ENCODE peak calls at places on chromosome 15, in seven cellular contexts. X is PC-9, J is IMR-90, I is HCT116, M is BE2C, A is body of pancreas, O is esophagus squamous epithelium. P is an unnamed sample.

GRCh38 chr15:63752075-63752684 is 81.6 kb downstream of the HERC1 start:
- DNase-seq in J (peak), I (peak), X (peak), A (peak), M (peak), O (no peak), P (peak)

GRCh38 chr15:33132722-33133345 is 61.7 kb downstream of the FMN1 start:
- DNase-seq in X (peak), O (no peak), A (peak), I (peak), M (peak), J (peak), P (peak)

GRCh38 chr15:95734422-95735316 is 595.8 kb upstream of the NR2F2 start:
- DNase-seq in A (no peak), M (no peak), O (no peak), J (no peak), X (peak), I (no peak), P (no peak)

GRCh38 chr15:63896336-63897115 is 62.8 kb upstream of the HERC1 start:
- DNase-seq in J (peak), I (no peak), X (peak), M (no peak), A (peak), O (no peak), P (peak)

GRCh38 chr15:37059051-37059450 is 41.3 kb downstream of the MEIS2 start:
- DNase-seq in M (no peak), A (no peak), O (no peak), I (peak), J (peak), X (peak), P (no peak)

GRCh38 chr15:80162059-80162554 is 9.3 kb downstream of the FAH start:
- DNase-seq in J (peak), X (no peak), O (no peak), I (no peak), M (no peak), A (no peak), P (no peak)

GRCh38 chr15:91412529-91412928 is 312.5 kb downstream of the SV2B start:
- DNase-seq in A (no peak), X (no peak), I (no peak), J (no peak), O (no peak), M (no peak), P (no peak)

GRCh38 chr15:79849789-79850188 is 47.0 kb downstream of the MTHFS start:
- DNase-seq in M (peak), I (no peak), A (peak), O (no peak), J (peak), X (no peak), P (peak)

GRCh38 chr15:40243126-40243810 is 4.4 kb downstream of the PAK6 start:
- DNase-seq in I (no peak), X (no peak), M (no peak), J (no peak), A (no peak), O (no peak), P (no peak)

GRCh38 chr15:80581976-80582375 is 113.1 kb upstream of the ABHD17C start:
- DNase-seq in A (no peak), I (no peak), X (peak), J (peak), O (no peak), M (no peak), P (no peak)

GRCh38 chr15:62975515-62975914 is 67.0 kb upstream of the TPM1 start:
- DNase-seq in I (no peak), M (no peak), O (no peak), A (no peak), J (no peak), X (no peak), P (peak)

GRCh38 chr15:29668120-29668602 is 154.1 kb downstream of the TJP1 start:
- DNase-seq in I (peak), A (peak), J (peak), O (no peak), X (peak), M (peak), P (peak)
- TF ChIP-seq CTCF in I (peak), A (peak), J (peak), O (peak), X (peak), M (peak), P (peak)

GRCh38 chr15:57503051-57503702 is 88.5 kb upstream of the MYZAP start:
- DNase-seq in A (no peak), I (no peak), X (no peak), M (no peak), O (no peak), J (no peak), P (peak)
- TF ChIP-seq CTCF in A (peak), I (peak), X (no peak), M (peak), O (no peak), J (peak), P (no peak)

GRCh38 chr15:49270541-49271421 is 100.7 kb downstream of the GALK2 start:
- DNase-seq in J (peak), M (no peak), O (no peak), I (no peak), X (no peak), A (peak), P (no peak)
- TF ChIP-seq CTCF in J (no peak), M (no peak), O (no peak), I (no peak), X (no peak), A (no peak), P (no peak)

GRCh38 chr15:45364271-45364670 is 14.1 kb downstream of the GATM start:
- DNase-seq in X (no peak), I (no peak), J (no peak), A (no peak), M (no peak), O (no peak), P (no peak)

GRCh38 chr15:45363334-45363733 is 15.0 kb downstream of the GATM start:
- DNase-seq in O (no peak), M (no peak), X (no peak), I (no peak), J (no peak), A (no peak), P (no peak)

GRCh38 chr15:45362419-45362818 is 15.9 kb downstream of the GATM start:
- DNase-seq in J (no peak), X (no peak), O (no peak), M (no peak), I (no peak), A (no peak), P (no peak)

GRCh38 chr15:45361883-45362282 is 16.5 kb downstream of the GATM start:
- DNase-seq in J (no peak), M (no peak), O (no peak), X (no peak), I (no peak), A (no peak), P (no peak)
- TF ChIP-seq CTCF in J (no peak), M (no peak), O (no peak), X (no peak), I (no peak), A (no peak), P (no peak)

GRCh38 chr15:67240235-67241131 is 14.0 kb downstream of the AAGAB start:
- DNase-seq in A (peak), J (no peak), O (no peak), I (peak), M (peak), X (peak), P (peak)
- TF ChIP-seq CTCF in A (peak), J (peak), O (peak), I (peak), M (peak), X (peak), P (peak)

GRCh38 chr15:26037369-26037768 is 174.2 kb upstream of the ATP10A start:
- DNase-seq in X (no peak), I (no peak), M (no peak), J (no peak), O (no peak), A (no peak), P (no peak)
- TF ChIP-seq CTCF in X (no peak), I (no peak), M (no peak), J (no peak), O (no peak), A (peak), P (no peak)

GRCh38 chr15:48297668-48298067 is 33.6 kb upstream of the DUT start:
- DNase-seq in I (no peak), A (no peak), O (no peak), M (no peak), X (no peak), J (no peak), P (no peak)
- TF ChIP-seq CTCF in I (no peak), A (no peak), O (no peak), M (no peak), X (no peak), J (no peak), P (no peak)

GRCh38 chr15:64904189-64904588 is 7.5 kb upstream of the ANKDD1A start:
- DNase-seq in J (no peak), O (no peak), M (no peak), I (no peak), A (no peak), X (no peak), P (no peak)

GRCh38 chr15:64903331-64903950 is 8.3 kb upstream of the ANKDD1A start:
- DNase-seq in A (no peak), J (no peak), O (no peak), M (no peak), X (no peak), I (no peak), P (no peak)

GRCh38 chr15:64905941-64906340 is 5.8 kb upstream of the ANKDD1A start:
- DNase-seq in X (no peak), I (no peak), J (no peak), A (no peak), O (no peak), M (no peak), P (no peak)

GRCh38 chr15:64906402-64906801 is 5.3 kb upstream of the ANKDD1A start:
- DNase-seq in J (no peak), O (no peak), X (no peak), A (no peak), I (no peak), M (no peak), P (no peak)

DNA sequence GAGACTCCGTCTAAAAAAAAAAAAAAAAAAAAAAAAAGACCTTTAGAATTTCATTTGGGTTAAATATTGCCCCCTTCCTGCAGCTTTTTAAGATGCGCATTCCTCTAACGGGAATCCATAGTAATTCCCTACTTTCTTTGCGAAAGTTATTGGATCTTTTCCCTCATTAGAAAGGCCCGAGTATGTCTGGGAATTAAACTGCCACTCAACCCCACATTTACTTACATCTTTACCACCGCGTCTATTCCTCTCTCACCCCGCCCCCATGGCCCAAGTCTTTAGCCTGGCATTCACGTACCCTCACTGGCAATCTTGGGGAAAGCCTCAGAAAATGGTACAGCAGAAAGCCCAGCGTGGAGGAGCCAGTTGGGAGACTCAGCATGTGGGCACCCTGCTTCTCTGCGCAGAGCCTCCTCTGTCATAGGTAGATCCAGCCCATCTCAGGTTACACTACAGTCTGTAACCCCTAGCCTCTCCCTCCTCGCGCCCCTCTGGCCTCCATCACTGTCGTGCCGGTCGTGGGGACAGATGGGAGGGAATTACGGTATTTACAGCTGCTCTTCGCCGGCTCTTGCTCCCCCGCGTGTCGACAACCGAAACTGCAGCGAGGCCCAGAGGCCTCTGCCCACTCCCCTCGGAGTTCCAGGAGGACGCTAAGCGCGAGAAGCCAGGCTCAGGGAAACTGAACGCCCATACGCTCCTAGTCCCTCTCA is 6.4 kb upstream of the ANKDD1A start:
- DNase-seq in J (peak), I (no peak), O (peak), X (peak), M (peak), A (peak), P (peak)
- TF ChIP-seq CTCF in J (peak), I (peak), O (peak), X (peak), M (peak), A (peak), P (peak)

DNA sequence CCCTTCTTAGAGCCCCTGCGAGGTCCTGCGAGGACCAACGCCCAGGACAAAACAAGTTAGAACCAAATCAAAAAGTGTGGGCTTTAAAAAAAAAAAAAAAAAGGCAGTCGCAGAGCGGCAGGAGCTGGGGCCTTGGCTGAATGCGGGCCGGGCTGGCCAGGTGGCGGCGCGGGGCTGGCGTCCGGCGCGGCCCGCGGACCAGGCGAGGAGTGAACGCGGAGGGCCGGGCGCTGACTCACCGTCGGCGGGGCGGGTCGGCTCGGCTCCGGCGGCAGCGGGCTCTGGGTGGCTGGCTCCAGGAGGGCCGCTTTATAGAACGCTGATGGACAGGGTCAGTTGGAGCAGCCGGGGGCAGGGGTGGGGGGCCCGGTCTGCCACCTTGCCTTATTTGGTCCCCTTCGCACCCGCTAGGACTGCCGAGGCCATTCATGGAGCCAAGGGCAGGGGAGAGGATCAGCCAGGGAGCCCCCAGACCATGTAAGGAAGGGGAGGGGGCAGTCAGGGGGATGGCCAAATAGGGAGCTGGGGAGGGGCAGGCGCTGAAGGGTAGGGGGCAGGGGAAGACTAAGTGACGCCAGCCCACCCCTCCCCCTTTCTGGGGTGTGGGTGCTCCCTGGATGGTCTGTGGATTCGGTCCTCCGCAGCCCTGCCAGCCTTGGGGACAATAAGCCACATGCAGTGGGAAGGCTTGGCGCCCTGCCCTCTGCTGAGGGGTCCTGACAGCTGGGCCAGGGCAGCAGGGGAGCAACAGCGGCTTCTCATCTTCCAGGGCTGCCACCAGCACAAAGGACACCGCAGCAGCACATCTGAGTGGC is at the start of gene ACTC1:
- DNase-seq in A (peak), I (no peak), O (no peak), M (no peak), J (peak), X (peak), P (peak)
- TF ChIP-seq CTCF in A (no peak), I (no peak), O (no peak), M (no peak), J (peak), X (no peak), P (no peak)

DNA sequence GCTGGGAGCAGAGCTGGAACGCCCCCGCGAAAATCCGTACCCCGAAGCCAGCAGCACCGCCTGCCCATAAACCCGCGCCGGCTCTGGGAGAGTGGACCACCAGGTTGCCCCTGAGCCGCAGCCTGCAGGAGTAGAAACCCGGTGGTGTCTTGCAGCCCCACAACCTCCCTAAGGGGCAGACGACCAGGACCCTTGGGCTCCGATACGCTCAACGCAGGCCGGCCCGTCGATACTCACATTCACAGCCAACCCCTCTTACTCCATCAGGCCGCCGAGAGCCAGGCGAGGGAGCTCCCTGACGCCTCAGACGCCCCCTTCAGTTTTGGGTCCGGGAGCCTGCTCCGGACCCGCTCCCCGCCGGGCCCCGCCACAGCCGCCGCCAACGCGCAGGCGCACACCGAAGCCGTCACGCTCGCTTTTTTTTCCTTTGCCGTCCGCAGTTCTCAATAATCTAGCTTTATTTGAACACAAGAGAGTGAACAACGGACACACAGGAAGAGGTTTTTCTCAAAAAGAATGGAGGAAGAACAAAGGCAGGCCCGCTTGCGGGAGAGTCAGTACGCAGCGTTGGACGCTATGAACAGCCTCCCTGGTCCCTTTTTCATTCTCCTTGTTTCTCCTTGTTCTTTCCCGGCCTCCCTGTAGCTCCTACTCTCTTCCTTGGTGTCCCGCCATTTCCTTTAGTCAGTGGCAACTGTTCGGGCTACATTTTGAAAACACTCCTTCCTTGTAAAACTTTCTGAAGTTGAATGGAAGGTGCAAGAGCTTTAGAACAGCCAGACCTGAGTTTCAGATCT is at the start of gene ZNF106:
- DNase-seq in J (peak), A (peak), O (peak), M (peak), X (peak), I (peak), P (peak)
- TF ChIP-seq CTCF in J (peak), A (no peak), O (no peak), M (no peak), X (no peak), I (no peak), P (no peak)